ENCODE peak calls at places on chromosome 7, in four cellular contexts. Y is activated effector memory CD4-positive, alpha-beta T cell treated with anti-CD3 and anti-CD28 coated beads, Interleukin-2, amount 50 U/mL, for 16 hours; K is NCI-H1436; M is astrocyte of the hippocampus. A is an unnamed sample.
A peak's percentile ranks its signal among the peaks of the same experiment; 100 is the strongest.

GRCh38 chr7:101940830-101941229 is 123.4 kb downstream of the CUX1 start:
- DNase-seq in Y (no peak), K (peak; percentile 21), M (peak; percentile 48), A (no peak)

GRCh38 chr7:75980865-75981449 is 13.4 kb downstream of the TMEM120A start:
- DNase-seq in Y (no peak), K (no peak), M (no peak), A (no peak)

GRCh38 chr7:44956157-44956766 is 22.6 kb downstream of the MYO1G start:
- DNase-seq in Y (no peak), K (no peak), M (no peak), A (no peak)

GRCh38 chr7:156819733-156820295 is 73.2 kb downstream of the LMBR1 start:
- DNase-seq in Y (no peak), K (no peak), M (no peak), A (no peak)

GRCh38 chr7:32347244-32347828 is 142.8 kb downstream of the LSM5 start:
- DNase-seq in Y (peak; percentile 66), K (no peak), M (peak; percentile 28), A (no peak)

GRCh38 chr7:117830422-117830954 is 42.8 kb downstream of the CTTNBP2 start:
- DNase-seq in Y (no peak), K (no peak), M (no peak), A (no peak)

GRCh38 chr7:39062811-39063210 is 85.1 kb downstream of the POU6F2 start:
- DNase-seq in Y (no peak), K (no peak), M (no peak), A (peak; percentile 26)

GRCh38 chr7:29523728-29524127 is 39.9 kb upstream of the PRR15 start:
- DNase-seq in Y (no peak), K (no peak), M (no peak), A (no peak)

GRCh38 chr7:3025616-3026015 is 18.1 kb downstream of the CARD11 start:
- DNase-seq in Y (no peak), K (no peak), M (no peak), A (no peak)

GRCh38 chr7:130996841-130997231 is 262.8 kb upstream of the KLF14 start:
- DNase-seq in Y (peak; percentile 77), K (peak; percentile 41), M (peak; percentile 38), A (no peak)

GRCh38 chr7:128830231-128831177 is at the start of gene FLNC:
- DNase-seq in Y (peak; percentile 71), K (no peak), M (peak; percentile 91), A (no peak)

A was measured in kidney epithelial cell.